ENCODE peak calls at places on chromosomes 1 and 21, in six cellular contexts. Q, P, I, A, K and E are unnamed samples.

GRCh38 chr1:192887426-192887825 is 78.6 kb downstream of the RGS2 start:
- DNase-seq in P (peak), I (no peak), K (no peak), A (no peak), Q (no peak), E (no peak)

GRCh38 chr21:42156690-42157605 is 62.0 kb upstream of the ABCG1 start:
- DNase-seq in P (no peak), K (no peak), A (no peak), I (peak), Q (no peak), E (no peak)

GRCh38 chr1:209190591-209191241 is 392.8 kb upstream of the CAMK1G start:
- DNase-seq in K (peak), Q (no peak), A (peak), I (peak), P (peak), E (peak)

GRCh38 chr1:112718691-112719418 is 3.7 kb upstream of the PPM1J start:
- DNase-seq in I (peak), A (peak), P (peak), K (peak), Q (peak), E (peak)

GRCh38 chr1:219666242-219666641 is 53.3 kb upstream of the ZC3H11B start:
- DNase-seq in Q (peak), A (no peak), K (no peak), P (no peak), I (no peak), E (no peak)

GRCh38 chr1:153638261-153638660 is 4.4 kb downstream of the CHTOP start:
- DNase-seq in A (no peak), P (no peak), I (no peak), Q (no peak), K (no peak), E (no peak)

GRCh38 chr1:35587736-35588135 is 14.6 kb downstream of the TFAP2E start:
- DNase-seq in I (no peak), Q (no peak), A (no peak), K (no peak), P (no peak), E (no peak)

GRCh38 chr1:7042322-7043231 is 257.3 kb downstream of the CAMTA1 start:
- DNase-seq in K (peak), A (peak), P (peak), I (peak), Q (peak), E (peak)

GRCh38 chr1:240888039-240888786 is 276.3 kb upstream of the GREM2 start:
- DNase-seq in K (peak), P (peak), I (peak), A (peak), Q (no peak), E (no peak)

GRCh38 chr1:244271004-244271403 is 180.7 kb downstream of the ADSS2 start:
- DNase-seq in A (no peak), P (no peak), Q (no peak), I (no peak), K (no peak), E (no peak)

GRCh38 chr1:184028854-184029623 is 8.5 kb downstream of the COLGALT2 start:
- DNase-seq in K (no peak), I (no peak), A (no peak), P (no peak), Q (no peak), E (no peak)

GRCh38 chr1:161080391-161081150 is 8.8 kb downstream of the NECTIN4 start:
- DNase-seq in I (peak), A (no peak), K (no peak), P (no peak), Q (no peak), E (no peak)

GRCh38 chr1:43930168-43930948 is 3.2 kb upstream of the ARTN start:
- DNase-seq in P (peak), A (peak), K (no peak), I (no peak), Q (no peak), E (no peak)

GRCh38 chr1:203437696-203438315 is 37.8 kb upstream of the PRELP start:
- DNase-seq in A (no peak), Q (no peak), K (no peak), P (no peak), I (no peak), E (no peak)

GRCh38 chr21:44865561-44866280 is 7.8 kb downstream of the PTTG1IP start:
- DNase-seq in Q (no peak), P (no peak), I (no peak), K (no peak), A (no peak), E (no peak)

GRCh38 chr1:44581205-44581604 is 93.1 kb downstream of the TMEM53 start:
- DNase-seq in Q (no peak), P (no peak), I (no peak), K (no peak), A (no peak), E (no peak)

GRCh38 chr1:13702425-13703127 is 2.6 kb downstream of the PRDM2 start:
- DNase-seq in Q (no peak), P (no peak), I (no peak), K (no peak), A (no peak), E (no peak)

GRCh38 chr1:54158071-54158470 is 5.3 kb upstream of the CDCP2 start:
- DNase-seq in Q (no peak), I (no peak), A (no peak), P (no peak), K (no peak), E (no peak)

GRCh38 chr1:88683516-88683847 is 591 bp upstream of the PKN2 start:
- DNase-seq in P (no peak), K (no peak), Q (peak), I (no peak), A (no peak), E (no peak)

GRCh38 chr1:93907718-93908117 is 1.5 kb downstream of the GCLM start:
- DNase-seq in Q (peak), K (no peak), I (no peak), P (no peak), A (no peak), E (peak)

GRCh38 chr1:199867601-199868000 is 159.9 kb upstream of the NR5A2 start:
- DNase-seq in Q (peak), A (no peak), K (no peak), I (no peak), P (no peak), E (peak)

GRCh38 chr21:34989337-34990151 is 59.6 kb downstream of the RUNX1 start:
- DNase-seq in I (no peak), Q (no peak), K (no peak), P (no peak), A (no peak), E (peak)

GRCh38 chr21:37008705-37009104 is 2.2 kb downstream of the RIPPLY3 start:
- DNase-seq in A (no peak), Q (no peak), K (no peak), I (no peak), P (no peak), E (no peak)

GRCh38 chr1:38336308-38336707 is 289.7 kb upstream of the POU3F1 start:
- DNase-seq in I (no peak), Q (no peak), A (no peak), K (no peak), P (no peak), E (no peak)

GRCh38 chr1:22366346-22366745 is 85.3 kb upstream of the ZBTB40 start:
- DNase-seq in Q (no peak), I (no peak), K (no peak), P (no peak), A (no peak), E (no peak)

GRCh38 chr1:226809785-226810571 is 60.4 kb upstream of the PSEN2 start:
- DNase-seq in P (no peak), I (no peak), A (no peak), K (no peak), Q (peak), E (peak)

GRCh38 chr1:228141082-228141870 is 1.2 kb downstream of the GUK1 start:
- DNase-seq in K (no peak), I (peak), Q (peak), A (no peak), P (peak), E (peak)

GRCh38 chr1:184632415-184633175 is 122.1 kb downstream of the EDEM3 start:
- DNase-seq in I (no peak), Q (no peak), A (no peak), P (no peak), K (no peak), E (no peak)

GRCh38 chr21:41411449-41412089 is 14.5 kb upstream of the MX1 start:
- DNase-seq in Q (no peak), I (peak), K (no peak), P (no peak), A (peak), E (peak)

GRCh38 chr1:45566722-45567121 is 16.1 kb downstream of the AKR1A1 start:
- DNase-seq in A (no peak), K (no peak), Q (no peak), P (no peak), I (no peak), E (no peak)

GRCh38 chr1:47207811-47208373 is 18.1 kb upstream of the PDZK1IP1 start:
- DNase-seq in K (no peak), Q (no peak), I (no peak), A (no peak), P (no peak), E (no peak)

GRCh38 chr1:94864821-94865220 is 44.7 kb downstream of the SLC44A3 start:
- DNase-seq in Q (peak), I (peak), A (no peak), K (no peak), P (no peak), E (peak)

GRCh38 chr21:41894922-41895557 is 15.9 kb upstream of the PRDM15 start:
- DNase-seq in Q (peak), A (no peak), P (no peak), I (peak), K (no peak), E (peak)

GRCh38 chr1:30195424-30196134 is 527.8 kb downstream of the MATN1 start:
- DNase-seq in I (no peak), Q (no peak), K (no peak), A (no peak), P (no peak), E (no peak)

GRCh38 chr1:58782308-58783089 is 1.3 kb downstream of the JUN start:
- DNase-seq in Q (peak), I (peak), P (peak), A (peak), K (peak), E (peak)

GRCh38 chr1:178267646-178268094 is 173.8 kb downstream of the RASAL2 start:
- DNase-seq in I (peak), K (no peak), A (no peak), P (peak), Q (peak), E (no peak)

DNA sequence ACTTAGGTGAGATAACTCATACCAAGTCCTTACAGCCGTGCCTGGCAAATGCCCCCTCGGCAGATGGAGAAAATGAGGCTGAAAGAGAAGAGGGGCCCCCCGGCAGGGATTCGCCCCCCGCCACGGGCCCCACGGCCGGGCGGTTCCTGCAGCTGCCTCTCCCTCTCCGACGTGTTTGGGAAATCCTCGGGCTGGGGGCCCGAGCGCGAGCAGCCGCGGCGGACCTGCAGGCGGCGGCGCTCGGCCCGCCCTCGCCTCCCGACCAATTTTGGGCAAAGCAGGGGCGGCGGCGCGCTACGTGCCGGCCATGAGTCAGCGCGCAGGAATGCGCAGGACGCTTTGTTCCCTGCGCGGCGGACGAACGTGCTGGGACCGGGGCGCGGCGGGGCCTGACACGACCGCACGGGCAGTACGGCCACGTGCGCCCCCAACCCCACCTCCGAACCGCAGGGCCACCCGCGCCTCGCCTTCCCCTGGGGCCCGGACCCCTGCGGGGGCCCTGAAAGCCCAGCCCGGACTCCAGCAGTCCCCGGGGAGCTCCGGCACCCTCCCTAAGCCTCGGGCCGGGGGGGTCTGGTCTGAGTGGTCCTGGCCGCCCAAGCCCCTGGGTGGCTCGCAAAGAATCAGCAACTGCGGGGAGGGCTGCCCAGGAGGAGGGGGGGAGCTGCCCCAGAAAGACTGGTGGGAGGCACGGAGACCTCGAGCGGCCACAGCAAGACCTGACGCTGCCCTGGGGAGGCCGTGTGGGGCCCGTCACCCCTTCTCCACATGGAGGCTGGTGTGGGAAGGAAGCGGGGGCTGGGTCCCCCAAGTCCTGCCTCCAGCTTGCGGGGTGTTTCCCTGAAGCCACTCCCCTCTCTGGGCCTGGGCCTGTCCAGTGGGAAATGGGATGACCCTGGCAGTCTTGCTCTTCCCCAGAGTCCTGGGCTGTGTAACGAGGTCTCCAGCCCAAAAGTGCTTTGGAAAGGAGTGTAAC is 11.9 kb upstream of the EDN2 start:
- DNase-seq in P (peak), K (peak), Q (peak), I (peak), A (peak), E (peak)
- H3K18ac ChIP-seq in P (peak), K (peak), Q (peak), I (peak), A (peak), E (peak)

DNA sequence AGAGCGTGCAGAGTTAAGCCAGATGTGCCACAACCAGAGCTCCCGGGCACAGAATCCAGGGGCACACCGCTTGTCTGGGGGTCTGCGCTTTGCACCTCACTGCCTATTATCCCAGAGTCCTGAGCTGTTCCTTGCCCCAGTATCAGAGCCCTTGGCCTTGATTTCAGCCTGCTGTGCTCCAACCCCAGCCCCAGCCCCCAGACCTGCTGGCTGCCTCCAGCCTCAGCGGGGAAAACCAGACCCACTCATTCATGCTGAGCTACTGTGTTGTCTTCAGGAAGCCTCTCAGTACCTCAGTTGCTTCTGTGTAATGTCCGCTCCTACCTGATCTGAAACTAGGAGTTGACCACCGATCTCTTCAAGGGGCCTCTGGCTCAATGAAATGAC is 1.1 kb downstream of the IKBKE start:
- DNase-seq in A (no peak), I (no peak), P (no peak), K (no peak), Q (no peak), E (peak)
- H3K4me2 ChIP-seq in A (peak), I (peak), P (peak), K (peak), Q (peak), E (peak)

GRCh38 chr1:56590520-56591011 is 11.2 kb upstream of the PLPP3 start:
- DNase-seq in A (no peak), I (peak), Q (no peak), K (no peak), P (no peak), E (no peak)

GRCh38 chr1:56585985-56586384 is 6.6 kb upstream of the PLPP3 start:
- DNase-seq in Q (no peak), A (no peak), I (no peak), P (no peak), K (no peak), E (no peak)

GRCh38 chr1:56591909-56592308 is 12.5 kb upstream of the PLPP3 start:
- DNase-seq in A (no peak), I (no peak), Q (no peak), K (no peak), P (no peak), E (no peak)

GRCh38 chr1:56586502-56586901 is 7.1 kb upstream of the PLPP3 start:
- DNase-seq in Q (no peak), K (no peak), I (no peak), P (no peak), A (no peak), E (no peak)

DNA sequence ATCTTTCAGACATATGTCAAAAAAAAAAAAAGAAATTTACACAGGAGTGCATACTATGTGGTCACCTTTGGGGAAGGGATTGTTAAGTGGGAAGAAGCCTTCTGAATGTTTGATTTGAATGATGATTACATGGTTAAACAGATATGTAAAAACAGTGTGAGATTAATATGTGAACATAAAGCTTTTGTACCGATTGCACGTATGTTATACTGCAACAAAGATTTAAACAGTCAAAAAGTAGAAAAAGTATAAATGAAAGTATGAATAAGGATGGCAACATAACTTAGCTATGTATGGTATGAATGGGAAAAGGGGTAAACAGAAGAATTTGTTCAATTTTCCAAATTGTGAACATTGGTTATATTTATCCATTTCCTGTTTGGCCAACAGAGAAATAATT is 10.0 kb upstream of the PLPP3 start:
- DNase-seq in A (no peak), K (no peak), I (no peak), P (no peak), Q (no peak), E (no peak)
- H4K91ac ChIP-seq in A (no peak), K (no peak), I (no peak), P (no peak), Q (no peak), E (no peak)

DNA sequence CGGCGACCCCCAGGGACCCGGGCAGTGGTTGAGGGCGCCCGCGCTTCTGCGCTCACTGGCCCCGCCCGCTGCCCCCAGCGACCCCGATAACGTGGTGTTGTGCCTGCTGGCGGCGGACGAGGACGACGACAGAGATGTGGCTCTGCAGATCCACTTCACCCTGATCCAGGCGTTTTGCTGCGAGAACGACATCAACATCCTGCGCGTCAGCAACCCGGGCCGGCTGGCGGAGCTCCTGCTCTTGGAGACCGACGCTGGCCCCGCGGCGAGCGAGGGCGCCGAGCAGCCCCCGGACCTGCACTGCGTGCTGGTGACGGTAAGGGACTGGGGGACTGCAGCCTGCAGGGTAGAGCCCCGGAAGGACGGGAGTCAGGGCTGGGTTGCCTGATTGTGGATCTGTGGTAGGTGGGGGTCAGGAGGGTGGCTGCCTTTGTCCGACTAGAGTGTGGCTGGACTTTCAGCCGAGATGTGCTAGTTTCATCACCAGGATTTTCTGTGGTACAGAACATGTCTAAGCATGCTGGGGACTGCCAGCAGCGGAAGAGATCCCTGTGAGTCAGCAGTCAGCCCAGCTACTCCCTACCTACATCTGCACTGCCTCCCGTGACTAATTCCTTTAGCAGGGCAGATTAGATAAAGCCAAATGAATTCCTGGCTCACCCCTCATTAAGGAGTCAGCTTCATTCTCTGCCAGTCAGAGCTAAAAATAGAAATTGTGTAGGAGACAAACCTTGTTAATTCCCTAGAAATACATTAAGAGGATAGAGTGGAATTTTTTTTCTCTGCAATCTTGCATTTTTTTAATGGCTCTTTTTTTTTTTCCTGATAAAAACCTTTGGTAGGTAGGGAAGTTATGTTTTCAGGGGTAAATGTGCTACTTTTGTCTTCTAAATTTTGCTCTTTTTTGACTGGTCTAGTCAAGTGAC is 1.5 kb downstream of the GADD45A start:
- DNase-seq in I (peak), Q (peak), K (peak), P (peak), A (peak), E (peak)
- H3K18ac ChIP-seq in I (peak), Q (peak), K (peak), P (peak), A (peak), E (peak)

DNA sequence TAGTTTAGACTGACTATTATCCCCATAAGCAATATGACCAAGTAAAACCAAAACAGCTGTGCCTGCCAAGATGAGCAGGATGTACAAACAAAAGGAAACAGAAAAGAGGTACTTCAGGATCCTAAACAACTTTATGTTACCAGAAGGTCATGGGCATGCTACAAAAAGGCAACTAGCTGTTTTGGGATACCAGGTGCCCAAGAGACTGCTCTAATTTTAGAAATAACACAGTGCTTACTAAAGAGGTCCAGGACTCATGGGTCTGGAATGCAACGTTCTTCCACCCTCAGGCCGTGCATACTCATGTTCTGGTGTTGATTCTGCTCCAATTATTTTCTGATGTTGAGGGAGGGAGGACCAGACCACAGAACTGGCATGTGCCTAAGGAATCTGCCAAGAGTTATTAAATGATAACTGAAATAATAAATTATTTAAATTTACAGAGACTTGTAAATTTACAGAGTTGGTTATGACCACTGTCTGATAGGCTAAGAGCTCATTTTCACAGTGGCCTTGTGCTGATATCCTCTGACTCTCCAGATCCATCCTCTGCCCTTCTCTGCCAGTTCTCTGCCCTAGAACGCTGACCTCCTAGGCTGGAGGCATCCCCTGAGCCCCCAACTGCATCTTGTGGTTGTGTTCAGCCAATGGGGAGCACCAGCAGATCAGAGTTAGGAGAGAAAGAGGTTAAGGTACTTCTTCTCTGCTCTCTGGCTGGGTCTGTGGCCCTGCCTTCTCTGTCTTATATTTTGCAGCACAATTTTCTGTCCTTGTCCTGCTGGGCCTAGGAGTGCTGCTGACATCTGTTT is 37.7 kb upstream of the BCL10 start:
- DNase-seq in I (peak), A (no peak), P (no peak), K (no peak), Q (peak), E (peak)
- H3K4me2 ChIP-seq in I (no peak), A (no peak), P (no peak), K (no peak), Q (peak), E (no peak)